ENCODE peak calls at places on chromosomes 1 and 21, in eight cellular contexts. U, M, L, Q, K, N, S and R are unnamed samples.

GRCh38 chr1:167630568-167631385 is 745 bp downstream of the RCSD1 start:
- DNase-seq in L (no peak), K (peak), Q (no peak), N (peak), M (no peak), S (no peak), U (no peak), R (no peak)

GRCh38 chr1:78483903-78484302 is 6.9 kb upstream of the PTGFR start:
- DNase-seq in M (no peak), S (no peak), L (no peak), U (no peak), N (no peak), Q (peak), K (no peak), R (no peak)

GRCh38 chr1:24903011-24903461 is 27.0 kb downstream of the RUNX3 start:
- DNase-seq in N (no peak), U (no peak), M (no peak), S (no peak), L (no peak), Q (no peak), K (no peak), R (no peak)

GRCh38 chr1:184283999-184284398 is 102.8 kb upstream of the C1orf21 start:
- DNase-seq in M (no peak), N (no peak), S (no peak), L (no peak), U (no peak), Q (no peak), K (peak), R (no peak)

GRCh38 chr1:48309564-48310082 is 87.1 kb downstream of the SLC5A9 start:
- DNase-seq in M (no peak), L (no peak), K (no peak), N (no peak), U (no peak), S (no peak), Q (no peak), R (no peak)

GRCh38 chr1:22257286-22258275 is 114.7 kb upstream of the WNT4 start:
- DNase-seq in U (no peak), K (no peak), S (no peak), L (no peak), M (no peak), N (no peak), Q (no peak), R (no peak)

GRCh38 chr1:226066415-226067077 is 4.0 kb downstream of the H3-3A start:
- DNase-seq in M (no peak), N (no peak), S (no peak), L (no peak), K (no peak), U (no peak), Q (no peak), R (no peak)

GRCh38 chr1:91635763-91636162 is 135.1 kb downstream of the CDC7 start:
- DNase-seq in N (no peak), Q (no peak), M (no peak), L (no peak), S (no peak), K (no peak), U (no peak), R (no peak)

GRCh38 chr1:240667351-240667750 is 55.4 kb upstream of the GREM2 start:
- DNase-seq in K (no peak), U (no peak), Q (no peak), N (no peak), L (no peak), M (no peak), S (no peak), R (no peak)

GRCh38 chr1:44251989-44252625 is 38.8 kb downstream of the DMAP1 start:
- DNase-seq in N (no peak), K (no peak), U (no peak), M (no peak), S (no peak), Q (no peak), L (no peak), R (no peak)

GRCh38 chr1:1128454-1129139 is 12.7 kb upstream of the C1orf159 start:
- DNase-seq in N (no peak), K (no peak), U (no peak), L (no peak), S (no peak), M (no peak), Q (no peak), R (no peak)

GRCh38 chr1:203402609-203403337 is 51.9 kb upstream of the FMOD start:
- DNase-seq in N (peak), L (no peak), K (no peak), Q (peak), M (no peak), U (no peak), S (no peak), R (no peak)

GRCh38 chr1:247156787-247157232 is 15.0 kb downstream of the ZNF124 start:
- DNase-seq in K (no peak), N (no peak), S (no peak), L (no peak), Q (no peak), U (no peak), M (no peak), R (no peak)

GRCh38 chr1:61160526-61160925 is 78.2 kb downstream of the NFIA start:
- DNase-seq in S (no peak), M (no peak), L (no peak), Q (no peak), U (no peak), K (no peak), N (no peak), R (no peak)

GRCh38 chr1:7418442-7419080 is 352.5 kb upstream of the VAMP3 start:
- DNase-seq in M (no peak), K (no peak), N (no peak), S (no peak), Q (no peak), L (no peak), U (no peak), R (no peak)

GRCh38 chr1:179990847-179991246 is 36.2 kb downstream of the CEP350 start:
- DNase-seq in K (no peak), L (no peak), S (no peak), N (no peak), Q (no peak), U (no peak), M (no peak), R (no peak)

GRCh38 chr1:210464519-210465039 is 135.9 kb downstream of the HHAT start:
- DNase-seq in U (no peak), S (no peak), Q (no peak), N (no peak), K (no peak), L (no peak), M (no peak), R (no peak)

GRCh38 chr1:21069549-21069948 is 107.1 kb downstream of the EIF4G3 start:
- DNase-seq in K (no peak), N (no peak), L (no peak), S (no peak), U (no peak), Q (peak), M (no peak), R (no peak)

GRCh38 chr21:46171996-46172862 is 12.0 kb downstream of the SPATC1L start:
- DNase-seq in N (no peak), S (no peak), U (no peak), L (no peak), M (no peak), Q (no peak), K (no peak), R (no peak)

GRCh38 chr1:166233750-166234366 is 67.1 kb upstream of the FAM78B start:
- DNase-seq in S (peak), L (no peak), K (no peak), Q (no peak), U (no peak), M (no peak), N (no peak), R (peak)

GRCh38 chr1:202162049-202162417 is 1.6 kb upstream of the PTPN7 start:
- DNase-seq in N (peak), U (peak), Q (no peak), K (no peak), L (no peak), M (peak), S (no peak), R (no peak)

GRCh38 chr1:232472485-232473041 is 157.4 kb downstream of the SIPA1L2 start:
- DNase-seq in S (no peak), U (no peak), N (no peak), L (no peak), M (no peak), Q (peak), K (no peak), R (peak)

GRCh38 chr21:41446571-41446970 is 20.5 kb downstream of the MX1 start:
- DNase-seq in U (no peak), Q (no peak), K (no peak), M (no peak), L (no peak), N (no peak), S (no peak), R (no peak)

GRCh38 chr1:213176341-213176740 is 125.3 kb downstream of the RPS6KC1 start:
- DNase-seq in Q (no peak), M (no peak), K (no peak), N (no peak), L (no peak), S (no peak), U (no peak), R (peak)

GRCh38 chr1:217910791-217911320 is 279.7 kb downstream of the SPATA17 start:
- DNase-seq in S (no peak), U (no peak), K (no peak), M (no peak), L (no peak), N (no peak), Q (no peak), R (no peak)